ENCODE peak calls at places on chromosomes 3 and 15, in six cellular contexts. G is A673, B is GM12865, V is cardiac fibroblast, T is tibial artery, W is fibroblast of lung. A is an unnamed sample.

GRCh38 chr15:98888839-98889479 is 118.6 kb downstream of the PGPEP1L start:
- DNase-seq in G (no peak), B (peak), V (peak), T (no peak), W (peak), A (peak)

GRCh38 chr15:81002004-81002253 is 1.2 kb downstream of the TLNRD1 start:
- DNase-seq in G (no peak), B (no peak), V (no peak), T (no peak), W (no peak), A (no peak)

GRCh38 chr3:151282921-151283320 is 4.6 kb upstream of the P2RY14 start:
- DNase-seq in G (peak), B (peak), V (peak), T (no peak), W (peak), A (peak)

GRCh38 chr15:81003023-81003350 is 2.3 kb downstream of the TLNRD1 start:
- DNase-seq in G (no peak), B (no peak), V (no peak), T (no peak), W (no peak), A (no peak)

GRCh38 chr15:69730281-69731235 is 277.9 kb downstream of the RPLP1 start:
- DNase-seq in G (no peak), B (no peak), V (no peak), T (no peak), W (no peak), A (no peak)

GRCh38 chr15:86333819-86334218 is 254.1 kb downstream of the AGBL1 start:
- DNase-seq in G (no peak), B (no peak), V (no peak), T (no peak), W (peak), A (no peak)

GRCh38 chr3:8741581-8742355 is 8.2 kb downstream of the CAV3 start:
- DNase-seq in G (peak), B (no peak), V (peak), T (no peak), W (peak), A (peak)

GRCh38 chr3:8237893-8238292 is 263.7 kb upstream of the LMCD1 start:
- DNase-seq in G (no peak), B (no peak), V (no peak), T (no peak), W (peak), A (peak)

GRCh38 chr15:73956276-73957086 is 30.2 kb downstream of the LOXL1 start:
- DNase-seq in G (no peak), B (no peak), V (peak), T (peak), W (peak), A (peak)

GRCh38 chr3:139309046-139309660 is 34.7 kb upstream of the MRPS22 start:
- DNase-seq in G (no peak), B (no peak), V (no peak), T (no peak), W (no peak), A (no peak)

GRCh38 chr3:99868438-99868723 is 50.7 kb downstream of the CMSS1 start:
- DNase-seq in G (no peak), B (peak), V (peak), T (peak), W (peak), A (no peak)

GRCh38 chr3:142033292-142033691 is 116.1 kb downstream of the TFDP2 start:
- DNase-seq in G (no peak), B (no peak), V (no peak), T (no peak), W (no peak), A (no peak)

GRCh38 chr15:96887730-96888129 is 557.2 kb downstream of the NR2F2 start:
- DNase-seq in G (peak), B (no peak), V (no peak), T (no peak), W (peak), A (no peak)

GRCh38 chr15:91099616-91100560 is at the start of gene SV2B:
- DNase-seq in G (peak), B (peak), V (peak), T (peak), W (peak), A (peak)

GRCh38 chr15:55282284-55282833 is 7.3 kb downstream of the RAB27A start:
- DNase-seq in G (no peak), B (no peak), V (peak), T (no peak), W (peak), A (peak)

GRCh38 chr3:56133423-56133822 is 334.8 kb downstream of the ERC2 start:
- DNase-seq in G (no peak), B (no peak), V (peak), T (no peak), W (peak), A (peak)

GRCh38 chr15:65305776-65306175 is 1.3 kb downstream of the RNU5B-1 start:
- DNase-seq in G (peak), B (no peak), V (no peak), T (no peak), W (no peak), A (no peak)

GRCh38 chr15:50906954-50907865 is 1.3 kb upstream of the AP4E1 start:
- DNase-seq in G (no peak), B (peak), V (no peak), T (no peak), W (no peak), A (peak)

GRCh38 chr15:31459011-31459748 is 132.5 kb downstream of the KLF13 start:
- DNase-seq in G (no peak), B (peak), V (no peak), T (no peak), W (no peak), A (no peak)

GRCh38 chr15:71551566-71551965 is 258.8 kb upstream of the NR2E3 start:
- DNase-seq in G (no peak), B (no peak), V (no peak), T (no peak), W (peak), A (no peak)

GRCh38 chr3:153246805-153247204 is 84.8 kb downstream of the RAP2B start:
- DNase-seq in G (no peak), B (no peak), V (peak), T (no peak), W (peak), A (peak)

DNA sequence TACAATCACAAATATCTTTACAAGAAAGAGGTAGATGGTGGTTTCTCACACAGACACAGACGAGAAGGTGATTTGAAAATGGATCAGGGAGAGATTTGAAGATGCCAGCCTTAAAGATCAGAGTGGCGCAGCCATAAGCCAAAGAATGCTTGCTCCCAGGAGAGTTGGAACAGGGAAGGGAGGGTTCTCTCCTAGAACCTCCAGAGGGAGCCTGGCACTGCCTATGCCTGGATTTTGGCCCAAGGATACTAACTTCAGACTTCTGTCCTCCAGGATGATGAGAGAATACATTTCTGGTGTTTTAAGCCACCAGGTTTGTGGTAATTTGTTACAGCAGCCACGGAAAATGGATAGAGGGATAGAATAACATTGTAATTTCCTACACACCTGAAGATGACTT is 279.1 kb downstream of the FAM43A start:
- DNase-seq in G (peak), B (no peak), V (no peak), T (no peak), W (no peak), A (no peak)
- TF ChIP-seq CTCF in G (no peak), B (no peak), V (no peak), T (no peak), W (no peak), A (no peak)

GRCh38 chr3:42265059-42265991 is 660 bp downstream of the CCK start:
- DNase-seq in G (no peak), B (no peak), V (no peak), T (no peak), W (no peak), A (no peak)

GRCh38 chr3:42266085-42266484 is at the start of gene CCK:
- DNase-seq in G (peak), B (no peak), V (no peak), T (no peak), W (no peak), A (no peak)

GRCh38 chr3:42262525-42262924 is 3.5 kb downstream of the CCK start:
- DNase-seq in G (no peak), B (no peak), V (no peak), T (no peak), W (peak), A (peak)

GRCh38 chr3:42263354-42264346 is 2.3 kb downstream of the CCK start:
- DNase-seq in G (no peak), B (no peak), V (no peak), T (no peak), W (no peak), A (no peak)

DNA sequence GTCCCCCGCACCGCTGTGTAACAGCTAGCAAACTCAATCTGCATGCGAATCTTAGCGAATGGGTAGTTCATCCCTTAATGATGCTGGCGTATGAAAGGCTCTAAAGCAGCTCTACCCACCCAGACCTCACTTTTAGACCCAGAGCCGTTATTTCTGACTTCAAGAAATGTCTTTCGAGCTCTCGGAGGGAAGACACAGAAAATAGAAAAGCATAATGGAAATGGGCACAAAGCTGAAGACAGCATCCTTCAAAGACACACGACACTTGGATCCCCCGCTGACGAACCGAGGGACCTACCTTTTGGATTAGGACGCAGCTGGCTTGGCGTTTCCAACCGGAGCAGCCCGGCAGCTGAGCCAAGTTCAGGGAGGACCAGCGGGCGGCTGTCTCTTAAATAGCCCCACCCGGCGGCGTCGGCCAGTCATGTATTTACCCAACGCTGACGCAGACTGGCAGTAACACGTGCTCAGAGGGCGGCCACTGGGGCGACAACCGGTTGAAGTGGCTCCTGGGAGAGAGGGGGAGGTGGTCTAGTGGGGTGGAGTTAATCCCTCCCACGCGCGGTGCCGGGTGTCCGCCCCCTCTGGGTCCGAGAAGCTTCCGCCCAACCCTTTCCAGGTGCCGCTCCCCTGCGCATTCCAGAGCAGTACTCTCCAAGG is 1.5 kb downstream of the CCK start:
- DNase-seq in G (peak), B (no peak), V (peak), T (peak), W (peak), A (peak)
- H3K4me3 ChIP-seq in G (no peak), B (no peak), V (no peak), T (no peak), W (no peak), A (no peak)

GRCh38 chr3:49566312-49566711 is 12.0 kb downstream of the BSN start:
- DNase-seq in G (no peak), B (peak), V (no peak), T (no peak), W (no peak), A (peak)
- TF ChIP-seq CTCF in G (peak), B (peak), V (peak), T (no peak), W (peak), A (peak)

GRCh38 chr15:58413253-58413652 is 18.5 kb upstream of the LIPC start:
- DNase-seq in G (no peak), B (no peak), V (no peak), T (no peak), W (no peak), A (no peak)

GRCh38 chr15:58410353-58410752 is 21.4 kb upstream of the LIPC start:
- DNase-seq in G (no peak), B (peak), V (no peak), T (peak), W (no peak), A (peak)

GRCh38 chr15:58407366-58407765 is 24.4 kb upstream of the LIPC start:
- DNase-seq in G (no peak), B (no peak), V (no peak), T (no peak), W (no peak), A (no peak)

GRCh38 chr15:58407786-58408185 is 24.0 kb upstream of the LIPC start:
- DNase-seq in G (no peak), B (no peak), V (no peak), T (no peak), W (no peak), A (no peak)

DNA sequence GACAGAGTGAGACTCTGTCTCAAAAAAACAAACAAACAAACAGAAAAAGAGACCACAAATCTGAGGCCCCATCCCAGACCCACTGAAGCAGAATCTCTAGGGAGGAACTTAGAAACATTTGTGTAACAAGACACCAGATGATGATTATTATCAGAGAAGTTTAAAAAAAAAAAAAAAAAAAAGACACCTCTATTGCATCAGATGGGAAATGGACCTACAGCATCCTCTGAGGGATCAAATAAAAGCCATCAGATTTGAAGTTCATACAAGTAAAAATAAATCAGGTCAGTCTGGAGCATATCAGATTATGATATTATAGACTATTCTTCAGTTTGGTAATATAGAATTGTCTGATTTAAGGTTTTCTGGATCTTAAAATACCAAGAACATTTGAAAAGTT is 21.9 kb upstream of the LIPC start:
- DNase-seq in G (no peak), B (no peak), V (no peak), T (no peak), W (no peak), A (no peak)
- H3K4me3 ChIP-seq in G (no peak), B (no peak), V (no peak), T (peak), W (no peak), A (no peak)

A was measured in fibroblast of the aortic adventitia.